ENCODE peak calls at places on chromosomes 5 and 9, in six cellular contexts. M is tibial artery, U is tibial nerve, E is endothelial cell of umbilical vein, X is thoracic aorta, G is psoas muscle. Z is an unnamed sample.

GRCh38 chr9:86639899-86640379 is 285.7 kb upstream of the TUT7 start:
- DNase-seq in X (no peak), U (no peak), M (no peak), G (no peak), E (no peak), Z (no peak)

GRCh38 chr5:174198541-174198940 is 153.0 kb downstream of the NSG2 start:
- DNase-seq in X (no peak), U (no peak), E (no peak), G (no peak), M (no peak), Z (no peak)

GRCh38 chr5:39423331-39423751 is 1.4 kb downstream of the DAB2 start:
- DNase-seq in M (peak), G (no peak), U (peak), E (peak), X (no peak), Z (no peak)

GRCh38 chr9:72524820-72525539 is 3.6 kb downstream of the TMC1 start:
- DNase-seq in M (no peak), E (peak), G (no peak), U (no peak), X (no peak), Z (peak)

GRCh38 chr5:111869681-111870080 is 112.7 kb upstream of the NREP start:
- DNase-seq in E (no peak), M (no peak), X (no peak), G (no peak), U (no peak), Z (no peak)

GRCh38 chr9:91166796-91167366 is 194.8 kb downstream of the AUH start:
- DNase-seq in G (no peak), M (no peak), U (no peak), E (no peak), X (no peak), Z (no peak)

GRCh38 chr5:1488882-1489680 is 34.7 kb downstream of the LPCAT1 start:
- DNase-seq in E (no peak), U (no peak), X (no peak), G (no peak), M (peak), Z (no peak)

GRCh38 chr9:91197232-91198181 is 164.2 kb downstream of the AUH start:
- DNase-seq in X (peak), E (peak), G (peak), M (peak), U (peak), Z (peak)

GRCh38 chr5:62578540-62578939 is at the start of gene LRRC70:
- DNase-seq in X (no peak), E (peak), G (no peak), M (no peak), U (no peak), Z (peak)

GRCh38 chr9:89775641-89776040 is 170.8 kb downstream of the GADD45G start:
- DNase-seq in G (peak), E (no peak), X (no peak), M (no peak), U (no peak), Z (no peak)

GRCh38 chr5:148060309-148060708 is 3.5 kb upstream of the SPINK5 start:
- DNase-seq in M (no peak), G (no peak), E (no peak), U (no peak), X (no peak), Z (no peak)

GRCh38 chr5:157549954-157550549 is 25.5 kb downstream of the ADAM19 start:
- DNase-seq in X (no peak), E (no peak), M (no peak), G (no peak), U (no peak), Z (no peak)

GRCh38 chr5:11407553-11408145 is 496.6 kb downstream of the CTNND2 start:
- DNase-seq in X (no peak), G (no peak), E (no peak), M (no peak), U (no peak), Z (no peak)

GRCh38 chr9:119801311-119801710 is 432.1 kb upstream of the BRINP1 start:
- DNase-seq in E (no peak), U (no peak), G (no peak), M (peak), X (peak), Z (no peak)

GRCh38 chr5:75603421-75603820 is 7.8 kb upstream of the ANKDD1B start:
- DNase-seq in X (no peak), G (no peak), E (peak), M (no peak), U (no peak), Z (no peak)

GRCh38 chr5:111742595-111742994 is 14.4 kb downstream of the NREP start:
- DNase-seq in E (peak), M (no peak), U (no peak), G (no peak), X (no peak), Z (no peak)

GRCh38 chr9:117715411-117715989 is 11.3 kb downstream of the TLR4 start:
- DNase-seq in X (no peak), M (no peak), U (no peak), E (peak), G (no peak), Z (no peak)

GRCh38 chr5:67773439-67773988 is 442.0 kb upstream of the PIK3R1 start:
- DNase-seq in E (peak), G (no peak), U (peak), M (no peak), X (no peak), Z (peak)

GRCh38 chr9:113486327-113486726 is 22.8 kb downstream of the RGS3 start:
- DNase-seq in E (no peak), X (no peak), U (no peak), M (no peak), G (no peak), Z (no peak)

GRCh38 chr5:37495668-37496067 is 116.5 kb downstream of the WDR70 start:
- DNase-seq in U (no peak), M (no peak), G (no peak), X (no peak), E (no peak), Z (peak)

GRCh38 chr5:54217826-54218503 is 92.4 kb downstream of the ARL15 start:
- DNase-seq in U (no peak), M (no peak), E (peak), G (no peak), X (no peak), Z (peak)

GRCh38 chr9:85433046-85433445 is 308.7 kb downstream of the AGTPBP1 start:
- DNase-seq in E (no peak), X (no peak), G (no peak), U (no peak), M (no peak), Z (no peak)

GRCh38 chr9:101485873-101486692 is 47.6 kb upstream of the RNF20 start:
- DNase-seq in G (peak), E (no peak), U (no peak), M (peak), X (no peak), Z (no peak)

GRCh38 chr9:76161546-76161945 is 232.7 kb downstream of the RFK start:
- DNase-seq in U (no peak), M (no peak), X (no peak), G (no peak), E (no peak), Z (no peak)

GRCh38 chr9:136693490-136694162 is 6.4 kb upstream of the AGPAT2 start:
- DNase-seq in X (no peak), U (no peak), G (no peak), M (no peak), E (peak), Z (no peak)
- H3K27ac ChIP-seq in X (no peak), U (no peak), G (peak), M (no peak), E (no peak), Z (no peak)

GRCh38 chr9:127971357-127972315 is 9.2 kb downstream of the EEIG1 start:
- DNase-seq in G (no peak), U (no peak), M (no peak), E (no peak), X (no peak), Z (no peak)
- H3K4me3 ChIP-seq in G (no peak), U (peak), M (no peak), E (no peak), X (no peak), Z (no peak)

GRCh38 chr5:141865406-141865805 is 12.8 kb downstream of the PCDH1 start:
- DNase-seq in E (no peak), M (no peak), X (no peak), G (no peak), U (no peak), Z (no peak)
- H3K27ac ChIP-seq in E (no peak), M (no peak), X (no peak), G (no peak), U (peak), Z (no peak)

DNA sequence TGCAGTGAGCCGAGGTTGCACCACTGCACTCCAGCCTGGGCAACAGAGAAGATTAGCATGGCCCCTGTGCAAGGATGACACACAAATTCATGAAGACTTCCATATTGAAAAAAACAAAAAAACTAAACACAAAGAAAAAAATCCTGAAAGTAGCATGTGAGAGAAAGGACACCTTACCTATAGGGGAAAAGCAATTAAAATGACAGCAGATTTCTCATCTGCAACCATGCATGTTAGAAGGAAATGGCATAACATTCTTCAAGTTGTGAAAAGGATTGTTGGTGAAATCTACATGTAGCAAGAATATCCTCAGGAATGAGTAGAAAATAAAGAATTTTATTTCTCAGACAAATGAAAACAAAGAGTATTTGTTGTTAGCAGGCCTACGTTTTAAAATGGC is 13.4 kb upstream of the ZNF169 start:
- DNase-seq in E (no peak), X (no peak), U (no peak), M (no peak), G (no peak), Z (no peak)
- H3K4me3 ChIP-seq in E (no peak), X (no peak), U (no peak), M (no peak), G (no peak), Z (no peak)

GRCh38 chr5:105872569-105873270 is 1798.0 kb downstream of the EFNA5 start:
- DNase-seq in E (no peak), M (no peak), U (no peak), G (no peak), X (no peak), Z (no peak)
- H3K27ac ChIP-seq in E (no peak), M (no peak), U (no peak), G (no peak), X (no peak), Z (no peak)